ENCODE peak calls at places on chromosome 13, in five cellular contexts. One of them, this sample, is unnamed.

GRCh38 chr13:32501058-32501457 is 37.5 kb downstream of the N4BP2L2 start:
- DNase-seq in cardiac muscle cell: no peak
- DNase-seq in T-helper 1 cell: no peak
- DNase-seq in activated T-cell treated with anti-CD3 and anti-CD28 coated beads, Interleukin-2, amount 50 U/mL, for 72 hours: no peak
- DNase-seq in Ammon's horn: no peak
- DNase-seq in this sample: no peak

GRCh38 chr13:111599791-111600190 is 279.3 kb downstream of the TEX29 start:
- DNase-seq in cardiac muscle cell: no peak
- DNase-seq in T-helper 1 cell: no peak
- DNase-seq in activated T-cell treated with anti-CD3 and anti-CD28 coated beads, Interleukin-2, amount 50 U/mL, for 72 hours: no peak
- DNase-seq in Ammon's horn: no peak
- DNase-seq in this sample: no peak

GRCh38 chr13:99357920-99358319 is 50.7 kb upstream of the GPR183 start:
- DNase-seq in cardiac muscle cell: no peak
- DNase-seq in T-helper 1 cell: no peak
- DNase-seq in activated T-cell treated with anti-CD3 and anti-CD28 coated beads, Interleukin-2, amount 50 U/mL, for 72 hours: peak
- DNase-seq in Ammon's horn: no peak
- DNase-seq in this sample: no peak

GRCh38 chr13:60981407-60981806 is 434.2 kb downstream of the PCDH20 start:
- DNase-seq in cardiac muscle cell: no peak
- DNase-seq in T-helper 1 cell: no peak
- DNase-seq in activated T-cell treated with anti-CD3 and anti-CD28 coated beads, Interleukin-2, amount 50 U/mL, for 72 hours: no peak
- DNase-seq in Ammon's horn: no peak
- DNase-seq in this sample: no peak

GRCh38 chr13:99415851-99416331 is 85.4 kb upstream of the TM9SF2 start:
- DNase-seq in cardiac muscle cell: no peak
- DNase-seq in T-helper 1 cell: no peak
- DNase-seq in activated T-cell treated with anti-CD3 and anti-CD28 coated beads, Interleukin-2, amount 50 U/mL, for 72 hours: peak
- DNase-seq in Ammon's horn: no peak
- DNase-seq in this sample: no peak

GRCh38 chr13:20654156-20654555 is 49.3 kb upstream of the IL17D start:
- DNase-seq in cardiac muscle cell: peak
- DNase-seq in T-helper 1 cell: no peak
- DNase-seq in activated T-cell treated with anti-CD3 and anti-CD28 coated beads, Interleukin-2, amount 50 U/mL, for 72 hours: no peak
- DNase-seq in Ammon's horn: no peak
- DNase-seq in this sample: no peak

GRCh38 chr13:36108342-36108741 is 22.8 kb downstream of the DCLK1 start:
- DNase-seq in cardiac muscle cell: no peak
- DNase-seq in T-helper 1 cell: no peak
- DNase-seq in activated T-cell treated with anti-CD3 and anti-CD28 coated beads, Interleukin-2, amount 50 U/mL, for 72 hours: no peak
- DNase-seq in Ammon's horn: no peak
- DNase-seq in this sample: no peak

GRCh38 chr13:108408670-108409069 is 139.2 kb downstream of the TNFSF13B start:
- DNase-seq in cardiac muscle cell: no peak
- DNase-seq in T-helper 1 cell: no peak
- DNase-seq in activated T-cell treated with anti-CD3 and anti-CD28 coated beads, Interleukin-2, amount 50 U/mL, for 72 hours: no peak
- DNase-seq in Ammon's horn: no peak
- DNase-seq in this sample: no peak

GRCh38 chr13:113927661-113928581 is 46.0 kb downstream of the C13orf46 start:
- DNase-seq in cardiac muscle cell: peak
- DNase-seq in T-helper 1 cell: no peak
- DNase-seq in activated T-cell treated with anti-CD3 and anti-CD28 coated beads, Interleukin-2, amount 50 U/mL, for 72 hours: no peak
- DNase-seq in Ammon's horn: no peak
- DNase-seq in this sample: no peak

GRCh38 chr13:24911135-24911524 is 147.2 kb downstream of the RNF17 start:
- DNase-seq in cardiac muscle cell: peak
- DNase-seq in T-helper 1 cell: no peak
- DNase-seq in activated T-cell treated with anti-CD3 and anti-CD28 coated beads, Interleukin-2, amount 50 U/mL, for 72 hours: no peak
- DNase-seq in Ammon's horn: no peak
- DNase-seq in this sample: no peak

GRCh38 chr13:58960909-58961308 is 1202.8 kb downstream of the DIAPH3 start:
- DNase-seq in cardiac muscle cell: peak
- DNase-seq in T-helper 1 cell: no peak
- DNase-seq in activated T-cell treated with anti-CD3 and anti-CD28 coated beads, Interleukin-2, amount 50 U/mL, for 72 hours: no peak
- DNase-seq in Ammon's horn: no peak
- DNase-seq in this sample: no peak

GRCh38 chr13:53200498-53201453 is 172.2 kb downstream of the OLFM4 start:
- DNase-seq in cardiac muscle cell: peak
- DNase-seq in T-helper 1 cell: peak
- DNase-seq in activated T-cell treated with anti-CD3 and anti-CD28 coated beads, Interleukin-2, amount 50 U/mL, for 72 hours: peak
- DNase-seq in Ammon's horn: no peak
- DNase-seq in this sample: no peak

GRCh38 chr13:52128714-52129700 is at the start of gene NEK5:
- DNase-seq in cardiac muscle cell: peak
- DNase-seq in T-helper 1 cell: peak
- DNase-seq in activated T-cell treated with anti-CD3 and anti-CD28 coated beads, Interleukin-2, amount 50 U/mL, for 72 hours: peak
- DNase-seq in Ammon's horn: peak
- DNase-seq in this sample: peak

GRCh38 chr13:73412933-73413332 is 354.1 kb downstream of the KLF5 start:
- DNase-seq in cardiac muscle cell: no peak
- DNase-seq in T-helper 1 cell: no peak
- DNase-seq in activated T-cell treated with anti-CD3 and anti-CD28 coated beads, Interleukin-2, amount 50 U/mL, for 72 hours: no peak
- DNase-seq in Ammon's horn: no peak
- DNase-seq in this sample: no peak

GRCh38 chr13:112605531-112605990 is 17.6 kb upstream of the TUBGCP3 start:
- DNase-seq in cardiac muscle cell: no peak
- DNase-seq in T-helper 1 cell: no peak
- DNase-seq in activated T-cell treated with anti-CD3 and anti-CD28 coated beads, Interleukin-2, amount 50 U/mL, for 72 hours: no peak
- DNase-seq in Ammon's horn: no peak
- DNase-seq in this sample: no peak

GRCh38 chr13:30257433-30258099 is 49.8 kb downstream of the KATNAL1 start:
- DNase-seq in cardiac muscle cell: no peak
- DNase-seq in T-helper 1 cell: no peak
- DNase-seq in activated T-cell treated with anti-CD3 and anti-CD28 coated beads, Interleukin-2, amount 50 U/mL, for 72 hours: no peak
- DNase-seq in Ammon's horn: peak
- DNase-seq in this sample: peak

GRCh38 chr13:81275666-81276258 is 934.8 kb upstream of the SPRY2 start:
- DNase-seq in cardiac muscle cell: no peak
- DNase-seq in T-helper 1 cell: no peak
- DNase-seq in activated T-cell treated with anti-CD3 and anti-CD28 coated beads, Interleukin-2, amount 50 U/mL, for 72 hours: no peak
- DNase-seq in Ammon's horn: no peak
- DNase-seq in this sample: no peak

GRCh38 chr13:60990032-60990733 is 425.5 kb downstream of the PCDH20 start:
- DNase-seq in cardiac muscle cell: no peak
- DNase-seq in T-helper 1 cell: no peak
- DNase-seq in activated T-cell treated with anti-CD3 and anti-CD28 coated beads, Interleukin-2, amount 50 U/mL, for 72 hours: no peak
- DNase-seq in Ammon's horn: no peak
- DNase-seq in this sample: no peak

GRCh38 chr13:79527698-79528097 is 46.7 kb downstream of the NDFIP2 start:
- DNase-seq in cardiac muscle cell: no peak
- DNase-seq in T-helper 1 cell: no peak
- DNase-seq in activated T-cell treated with anti-CD3 and anti-CD28 coated beads, Interleukin-2, amount 50 U/mL, for 72 hours: no peak
- DNase-seq in Ammon's horn: no peak
- DNase-seq in this sample: no peak

GRCh38 chr13:85317781-85318180 is 481.4 kb downstream of the SLITRK6 start:
- DNase-seq in cardiac muscle cell: no peak
- DNase-seq in T-helper 1 cell: no peak
- DNase-seq in activated T-cell treated with anti-CD3 and anti-CD28 coated beads, Interleukin-2, amount 50 U/mL, for 72 hours: no peak
- DNase-seq in Ammon's horn: no peak
- DNase-seq in this sample: no peak

GRCh38 chr13:40777166-40777956 is 6.4 kb upstream of the MRPS31 start:
- DNase-seq in cardiac muscle cell: peak
- DNase-seq in T-helper 1 cell: peak
- DNase-seq in activated T-cell treated with anti-CD3 and anti-CD28 coated beads, Interleukin-2, amount 50 U/mL, for 72 hours: peak
- DNase-seq in Ammon's horn: peak
- DNase-seq in this sample: peak

This sample was measured in pons.